ENCODE peak calls at places on chromosome 9, in nine cellular contexts. S is HL-60; R is AG04450; P is tibial artery; B is neuronal stem cell; X is GM12865; E is epithelial cell of esophagus; Z is naive thymus-derived CD4-positive, alpha-beta T cell; V is cardiac fibroblast. G is an unnamed sample.

GRCh38 chr9:89821081-89821480 is 216.3 kb downstream of the GADD45G start:
- DNase-seq in S (no peak), E (no peak), P (no peak), R (no peak), B (no peak), Z (no peak), V (no peak), X (no peak), G (peak)

GRCh38 chr9:108331596-108331995 is 524.2 kb downstream of the ACTL7B start:
- DNase-seq in Z (no peak), S (no peak), B (no peak), X (no peak), P (no peak), E (peak), R (no peak), V (no peak), G (no peak)

GRCh38 chr9:18717751-18718150 is 243.8 kb downstream of the ADAMTSL1 start:
- DNase-seq in B (no peak), Z (no peak), X (no peak), S (no peak), E (no peak), R (no peak), P (no peak), V (no peak), G (no peak)

GRCh38 chr9:26459959-26460358 is 432.6 kb downstream of the CAAP1 start:
- DNase-seq in E (no peak), S (no peak), X (no peak), B (no peak), R (no peak), V (no peak), P (no peak), Z (no peak), G (no peak)

GRCh38 chr9:129750010-129750409 is 2.8 kb downstream of the PTGES start:
- DNase-seq in B (no peak), V (peak), R (no peak), X (no peak), E (peak), P (no peak), S (no peak), Z (no peak), G (no peak)

GRCh38 chr9:122347348-122348287 is 23.2 kb upstream of the PTGS1 start:
- DNase-seq in Z (peak), V (peak), X (no peak), B (no peak), R (no peak), S (no peak), P (peak), E (peak), G (no peak)

GRCh38 chr9:129550199-129550839 is 70.6 kb downstream of the C9orf50 start:
- DNase-seq in S (no peak), E (peak), R (no peak), Z (no peak), V (peak), X (no peak), P (peak), B (no peak), G (peak)

GRCh38 chr9:76433851-76434250 is 25.1 kb upstream of the GCNT1 start:
- DNase-seq in B (no peak), V (peak), Z (no peak), S (no peak), R (no peak), E (peak), X (no peak), P (no peak), G (no peak)

GRCh38 chr9:131405858-131406566 is 12.1 kb downstream of the PRRC2B start:
- DNase-seq in B (no peak), V (no peak), P (no peak), R (no peak), X (no peak), E (no peak), S (no peak), Z (no peak), G (no peak)

GRCh38 chr9:108040783-108041182 is 551.2 kb upstream of the KLF4 start:
- DNase-seq in P (no peak), S (no peak), R (no peak), V (no peak), B (no peak), E (peak), Z (no peak), X (no peak), G (no peak)

GRCh38 chr9:100689635-100690034 is 111.8 kb downstream of the CAVIN4 start:
- DNase-seq in S (peak), P (no peak), X (peak), R (no peak), B (no peak), E (no peak), V (no peak), Z (no peak), G (no peak)

GRCh38 chr9:121296213-121297127 is 28.5 kb downstream of the GSN start:
- DNase-seq in S (no peak), Z (no peak), R (no peak), P (peak), E (no peak), B (no peak), X (peak), V (no peak), G (no peak)

GRCh38 chr9:91917436-91917835 is 32.6 kb downstream of the ROR2 start:
- DNase-seq in V (no peak), R (no peak), S (no peak), Z (no peak), B (no peak), X (no peak), P (no peak), E (no peak), G (no peak)

GRCh38 chr9:101435601-101436079 is at the start of gene ALDOB:
- DNase-seq in S (no peak), P (no peak), V (no peak), B (no peak), R (no peak), X (no peak), Z (no peak), E (no peak), G (no peak)

DNA sequence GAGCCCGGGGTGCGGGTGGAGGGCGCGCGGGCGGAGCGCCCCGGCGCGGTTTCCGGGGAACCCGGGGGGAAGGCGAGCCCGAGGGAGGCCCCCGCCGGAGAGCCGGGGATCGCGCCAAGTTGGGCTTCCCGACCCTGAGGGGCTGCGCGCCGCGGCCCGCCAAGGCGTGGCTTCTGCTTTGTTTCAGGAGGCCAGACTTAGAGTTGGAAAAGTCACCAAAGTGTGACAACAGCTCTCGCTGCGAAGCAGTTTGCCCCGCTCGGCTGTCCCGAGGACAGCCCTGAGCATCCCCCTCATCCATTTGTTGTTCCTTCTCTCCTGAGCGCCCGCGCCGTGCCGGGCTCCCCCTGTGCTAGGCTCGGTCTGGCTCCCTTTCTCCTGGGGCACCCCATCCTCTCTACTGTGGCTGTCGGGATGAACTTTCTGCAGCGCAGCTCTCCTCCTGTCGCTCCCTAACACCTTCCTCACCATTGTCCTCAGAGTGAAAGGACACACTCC is 410 bp downstream of the GLIPR2 start:
- DNase-seq in V (no peak), E (no peak), R (no peak), Z (no peak), S (no peak), P (peak), X (no peak), B (no peak), G (peak)
- H3K4me3 ChIP-seq in V (peak), E (peak), R (peak), Z (peak), S (peak), P (peak), X (peak), B (peak), G (peak)

DNA sequence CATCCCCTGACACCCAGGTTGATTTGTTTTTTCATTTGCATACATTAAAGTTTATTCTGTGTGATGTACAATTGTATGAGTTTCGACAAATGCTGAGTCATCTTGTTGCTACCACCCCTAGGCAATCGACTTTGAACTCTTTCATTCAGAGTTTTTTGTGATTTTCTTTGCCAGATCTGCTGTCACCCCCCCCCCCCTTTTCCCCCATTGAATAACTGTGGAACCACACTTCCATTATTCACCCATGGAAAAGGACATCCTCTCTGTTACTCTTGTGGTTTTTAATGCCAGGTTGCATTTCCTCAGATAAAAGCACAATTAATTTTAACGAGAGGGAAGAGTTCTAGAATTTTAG is 13.7 kb upstream of the FAM120AOS start:
- DNase-seq in R (no peak), B (no peak), Z (no peak), X (no peak), S (no peak), P (no peak), V (no peak), E (peak), G (no peak)
- H3K4me3 ChIP-seq in R (no peak), B (no peak), Z (no peak), X (no peak), S (no peak), P (no peak), V (no peak), E (no peak), G (no peak)

DNA sequence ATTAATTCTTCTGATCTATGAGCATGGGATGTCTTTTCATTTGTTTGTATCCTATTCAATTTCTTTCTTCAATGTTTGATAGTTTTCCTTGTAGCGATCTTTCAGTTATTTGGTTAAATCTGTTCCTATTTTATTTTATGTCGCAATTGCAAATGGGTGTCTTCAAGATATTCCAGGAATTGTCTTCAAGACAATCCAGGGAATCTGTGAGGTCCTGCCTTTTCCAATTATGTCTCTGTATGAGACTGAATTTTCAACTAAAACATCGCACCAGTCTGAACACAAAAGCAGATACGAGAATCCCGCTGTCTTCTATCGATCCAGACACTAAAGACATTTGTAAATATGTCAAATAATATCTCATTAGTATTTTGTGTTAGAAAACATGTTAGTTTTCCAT is 485.5 kb downstream of the BNC2 start:
- DNase-seq in P (no peak), V (no peak), E (no peak), B (no peak), R (no peak), S (no peak), X (no peak), Z (no peak), G (no peak)
- H3K4me3 ChIP-seq in P (no peak), V (no peak), E (no peak), B (no peak), R (no peak), S (no peak), X (no peak), Z (no peak), G (no peak)

GRCh38 chr9:30293231-30293630 is 2091.2 kb upstream of the ACO1 start:
- DNase-seq in E (no peak), B (no peak), X (no peak), R (no peak), S (no peak), Z (no peak), P (no peak), V (no peak), G (no peak)
- H3K4me3 ChIP-seq in E (no peak), B (no peak), X (no peak), R (no peak), S (no peak), Z (no peak), P (no peak), V (no peak), G (no peak)

GRCh38 chr9:98944130-98945074 is 695 bp downstream of the COL15A1 start:
- DNase-seq in V (peak), X (no peak), R (no peak), S (peak), B (peak), P (peak), Z (no peak), E (peak), G (peak)
- H3K4me3 ChIP-seq in V (peak), X (no peak), R (peak), S (peak), B (peak), P (peak), Z (no peak), E (no peak), G (peak)

GRCh38 chr9:2821855-2822254 is 22.0 kb downstream of the PUM3 start:
- DNase-seq in Z (no peak), X (no peak), R (no peak), S (no peak), P (no peak), E (no peak), B (no peak), V (no peak), G (no peak)

GRCh38 chr9:2824564-2824963 is 19.3 kb downstream of the PUM3 start:
- DNase-seq in B (no peak), R (no peak), P (no peak), V (no peak), E (no peak), X (no peak), S (no peak), Z (no peak), G (peak)

GRCh38 chr9:2826291-2826690 is 17.6 kb downstream of the PUM3 start:
- DNase-seq in B (no peak), V (no peak), S (no peak), X (no peak), E (no peak), R (no peak), P (no peak), Z (no peak), G (no peak)

GRCh38 chr9:2819165-2819564 is 24.7 kb downstream of the PUM3 start:
- DNase-seq in V (no peak), R (no peak), P (no peak), S (no peak), X (no peak), E (no peak), B (no peak), Z (no peak), G (no peak)

GRCh38 chr9:2824054-2824453 is 19.8 kb downstream of the PUM3 start:
- DNase-seq in B (no peak), R (no peak), E (no peak), P (no peak), S (no peak), V (no peak), X (no peak), Z (no peak), G (no peak)
- H3K4me3 ChIP-seq in B (no peak), R (no peak), E (no peak), P (no peak), S (no peak), V (no peak), X (no peak), Z (no peak), G (no peak)